ENCODE peak calls at places on chromosomes 5 and 9, in five cellular contexts. One of them, this sample, is unnamed. For H3K9me3, the result is how much of the 10 kb centered on the place peaks cover.

GRCh38 chr5:138109463-138110265 is 25.8 kb downstream of the WNT8A start:
- DNase-seq in endodermal cell: no peak
- DNase-seq in cardiac muscle cell: no peak
- DNase-seq in spleen: no peak
- DNase-seq in tibial nerve: no peak
- DNase-seq in this sample: no peak

GRCh38 chr9:124348363-124348762 is 66.9 kb downstream of the PSMB7 start:
- DNase-seq in endodermal cell: no peak
- DNase-seq in cardiac muscle cell: no peak
- DNase-seq in spleen: no peak
- DNase-seq in tibial nerve: no peak
- DNase-seq in this sample: no peak

GRCh38 chr9:130893250-130894101 is 3.1 kb downstream of the QRFP start:
- DNase-seq in endodermal cell: peak
- DNase-seq in cardiac muscle cell: no peak
- DNase-seq in spleen: peak
- DNase-seq in tibial nerve: peak
- DNase-seq in this sample: peak

GRCh38 chr5:38931731-38932130 is 85.9 kb downstream of the OSMR start:
- DNase-seq in endodermal cell: no peak
- DNase-seq in cardiac muscle cell: no peak
- DNase-seq in spleen: no peak
- DNase-seq in tibial nerve: no peak
- DNase-seq in this sample: no peak

GRCh38 chr5:83220331-83220730 is 143.0 kb downstream of the XRCC4 start:
- DNase-seq in endodermal cell: peak
- DNase-seq in cardiac muscle cell: no peak
- DNase-seq in spleen: no peak
- DNase-seq in tibial nerve: no peak
- DNase-seq in this sample: no peak

GRCh38 chr5:87020099-87020934 is 247.4 kb upstream of the RASA1 start:
- DNase-seq in endodermal cell: peak
- DNase-seq in cardiac muscle cell: peak
- DNase-seq in spleen: peak
- DNase-seq in tibial nerve: peak
- DNase-seq in this sample: peak

GRCh38 chr9:80156725-80157124 is 585.0 kb downstream of the TLE4 start:
- DNase-seq in endodermal cell: no peak
- DNase-seq in cardiac muscle cell: no peak
- DNase-seq in spleen: no peak
- DNase-seq in tibial nerve: no peak
- DNase-seq in this sample: no peak

GRCh38 chr5:35003018-35003957 is 44.5 kb downstream of the AGXT2 start:
- DNase-seq in endodermal cell: peak
- DNase-seq in cardiac muscle cell: peak
- DNase-seq in spleen: no peak
- DNase-seq in tibial nerve: peak
- DNase-seq in this sample: peak

GRCh38 chr5:173717959-173718358 is 101.5 kb upstream of the BOD1 start:
- DNase-seq in endodermal cell: no peak
- DNase-seq in cardiac muscle cell: no peak
- DNase-seq in spleen: no peak
- DNase-seq in tibial nerve: no peak
- DNase-seq in this sample: no peak

GRCh38 chr9:121156263-121156731 is 45.4 kb downstream of the RAB14 start:
- DNase-seq in endodermal cell: no peak
- DNase-seq in cardiac muscle cell: peak
- DNase-seq in spleen: no peak
- DNase-seq in tibial nerve: no peak
- DNase-seq in this sample: no peak

GRCh38 chr9:33445389-33445881 is 2.0 kb downstream of the AQP3 start:
- DNase-seq in endodermal cell: peak
- DNase-seq in cardiac muscle cell: no peak
- DNase-seq in spleen: no peak
- DNase-seq in tibial nerve: no peak
- DNase-seq in this sample: no peak

GRCh38 chr9:94029932-94030317 is 54.3 kb upstream of the PTPDC1 start:
- DNase-seq in endodermal cell: no peak
- DNase-seq in cardiac muscle cell: no peak
- DNase-seq in spleen: no peak
- DNase-seq in tibial nerve: no peak
- DNase-seq in this sample: no peak

DNA sequence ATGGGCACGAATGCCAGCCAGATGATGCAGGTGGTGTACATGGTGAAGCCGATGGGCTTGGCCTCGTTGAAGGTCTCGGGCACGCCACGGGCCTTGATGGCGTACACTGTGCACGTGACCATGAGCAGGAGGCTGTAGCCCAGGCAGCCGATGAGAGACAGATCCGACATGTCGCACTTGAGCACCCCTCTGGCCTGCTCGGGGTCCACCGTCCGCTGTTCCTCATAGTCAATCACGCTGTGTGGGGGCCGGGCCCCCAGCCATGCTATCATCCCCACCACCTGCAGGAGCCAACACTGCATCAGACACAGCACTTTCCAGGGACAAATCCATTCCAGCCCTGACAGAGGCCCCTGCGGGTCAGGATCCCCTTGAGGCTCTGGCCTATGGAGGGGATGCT is 12.2 kb downstream of the GRM6 start:
- DNase-seq in endodermal cell: no peak
- DNase-seq in cardiac muscle cell: no peak
- DNase-seq in spleen: peak
- DNase-seq in tibial nerve: no peak
- DNase-seq in this sample: no peak
- H3K9me3 ChIP-seq in endodermal cell: under half
- H3K9me3 ChIP-seq in cardiac muscle cell: under half
- H3K9me3 ChIP-seq in spleen: half or more
- H3K9me3 ChIP-seq in tibial nerve: under half
- H3K9me3 ChIP-seq in this sample: half or more

GRCh38 chr5:25955337-25955736 is 1083.0 kb downstream of the CDH9 start:
- DNase-seq in endodermal cell: no peak
- DNase-seq in cardiac muscle cell: no peak
- DNase-seq in spleen: no peak
- DNase-seq in tibial nerve: no peak
- DNase-seq in this sample: no peak
- H3K9me3 ChIP-seq in endodermal cell: under half
- H3K9me3 ChIP-seq in cardiac muscle cell: under half
- H3K9me3 ChIP-seq in spleen: under half
- H3K9me3 ChIP-seq in tibial nerve: under half
- H3K9me3 ChIP-seq in this sample: under half

GRCh38 chr5:180043381-180043780 is 28.2 kb downstream of the RNF130 start:
- DNase-seq in endodermal cell: peak
- DNase-seq in cardiac muscle cell: peak
- DNase-seq in spleen: no peak
- DNase-seq in tibial nerve: no peak
- DNase-seq in this sample: no peak

GRCh38 chr5:180046656-180047055 is 24.9 kb downstream of the RNF130 start:
- DNase-seq in endodermal cell: no peak
- DNase-seq in cardiac muscle cell: no peak
- DNase-seq in spleen: no peak
- DNase-seq in tibial nerve: no peak
- DNase-seq in this sample: no peak

GRCh38 chr5:180045889-180046499 is 25.6 kb downstream of the RNF130 start:
- DNase-seq in endodermal cell: no peak
- DNase-seq in cardiac muscle cell: no peak
- DNase-seq in spleen: no peak
- DNase-seq in tibial nerve: no peak
- DNase-seq in this sample: no peak

GRCh38 chr5:180040287-180041214 is 31.0 kb downstream of the RNF130 start:
- DNase-seq in endodermal cell: no peak
- DNase-seq in cardiac muscle cell: no peak
- DNase-seq in spleen: no peak
- DNase-seq in tibial nerve: no peak
- DNase-seq in this sample: no peak

GRCh38 chr5:180041501-180042274 is 29.9 kb downstream of the RNF130 start:
- DNase-seq in endodermal cell: no peak
- DNase-seq in cardiac muscle cell: no peak
- DNase-seq in spleen: no peak
- DNase-seq in tibial nerve: no peak
- DNase-seq in this sample: peak
- H3K9me3 ChIP-seq in endodermal cell: under half
- H3K9me3 ChIP-seq in cardiac muscle cell: under half
- H3K9me3 ChIP-seq in spleen: under half
- H3K9me3 ChIP-seq in tibial nerve: under half
- H3K9me3 ChIP-seq in this sample: under half

DNA sequence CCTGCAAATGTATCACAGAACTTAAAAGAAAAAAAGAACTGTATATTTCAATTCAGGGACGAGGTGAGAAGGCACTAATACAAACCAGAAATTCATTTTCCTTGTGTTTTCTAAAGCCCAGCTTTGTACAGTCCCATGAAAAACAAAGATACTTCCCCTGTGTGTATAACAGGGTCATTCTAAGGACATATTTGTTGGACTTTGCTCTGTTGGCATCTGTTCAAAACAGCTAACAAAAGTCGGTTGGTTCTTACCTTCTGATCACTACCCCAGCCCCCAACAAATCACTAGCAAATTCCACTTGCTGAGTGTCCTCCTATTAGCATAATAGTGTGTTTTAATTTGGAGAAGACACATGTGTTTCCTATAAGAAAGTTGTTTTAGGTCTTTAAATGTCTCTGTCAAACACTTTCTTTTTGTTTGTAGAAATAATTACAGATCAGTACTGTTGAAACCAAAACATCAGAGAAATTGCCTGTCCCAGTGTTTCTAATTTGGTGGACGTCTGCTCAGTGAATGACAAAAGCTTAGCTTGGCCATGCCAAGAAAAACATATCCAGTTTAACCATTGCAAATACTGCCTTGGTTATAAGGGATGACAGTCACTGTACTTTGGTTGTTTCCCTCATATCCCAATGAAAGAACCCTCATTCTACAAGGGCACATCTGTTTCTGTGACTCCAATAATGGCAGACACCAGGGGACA is 480.5 kb downstream of the EBF1 start:
- DNase-seq in endodermal cell: no peak
- DNase-seq in cardiac muscle cell: no peak
- DNase-seq in spleen: no peak
- DNase-seq in tibial nerve: no peak
- DNase-seq in this sample: no peak
- H3K9me3 ChIP-seq in endodermal cell: under half
- H3K9me3 ChIP-seq in cardiac muscle cell: under half
- H3K9me3 ChIP-seq in spleen: under half
- H3K9me3 ChIP-seq in tibial nerve: under half
- H3K9me3 ChIP-seq in this sample: under half

DNA sequence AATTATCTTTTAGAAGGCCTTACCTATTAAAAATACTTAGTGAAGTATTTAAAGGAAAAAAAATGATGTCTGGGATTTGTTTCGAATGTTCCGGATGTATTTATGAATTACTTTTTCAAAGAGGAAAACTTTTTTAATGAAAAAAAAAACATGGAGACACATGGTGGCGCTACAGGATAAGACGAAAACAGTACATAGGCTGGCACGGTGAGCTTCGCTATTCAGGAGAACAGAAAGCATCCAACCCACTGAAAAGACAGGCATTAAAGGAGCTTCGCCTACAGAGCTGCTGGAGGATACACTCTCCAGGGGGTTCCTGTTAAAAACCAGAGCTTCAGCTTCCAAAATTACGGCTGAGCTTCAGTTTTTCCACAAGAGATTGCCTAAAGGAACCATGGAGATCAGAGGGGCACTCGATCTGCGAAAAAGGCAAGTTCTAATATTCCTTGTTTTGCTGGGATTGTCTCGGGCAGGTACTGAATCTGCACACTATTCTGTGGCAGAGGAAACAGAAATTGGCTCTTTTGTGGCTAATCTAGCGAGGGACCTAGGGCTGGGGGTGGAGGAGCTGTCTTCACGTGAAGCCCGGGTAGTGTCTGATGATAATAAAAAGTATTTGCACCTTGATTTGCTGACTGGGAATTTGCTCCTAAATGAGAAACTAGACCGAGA is at the start of gene PCDHB14:
- DNase-seq in endodermal cell: peak
- DNase-seq in cardiac muscle cell: peak
- DNase-seq in spleen: no peak
- DNase-seq in tibial nerve: no peak
- DNase-seq in this sample: no peak
- H3K9me3 ChIP-seq in endodermal cell: under half
- H3K9me3 ChIP-seq in cardiac muscle cell: under half
- H3K9me3 ChIP-seq in spleen: half or more
- H3K9me3 ChIP-seq in tibial nerve: under half
- H3K9me3 ChIP-seq in this sample: half or more

GRCh38 chr5:136169218-136169617 is 23.7 kb downstream of the SMIM32 start:
- DNase-seq in endodermal cell: no peak
- DNase-seq in cardiac muscle cell: no peak
- DNase-seq in spleen: no peak
- DNase-seq in tibial nerve: no peak
- DNase-seq in this sample: no peak

GRCh38 chr5:136174021-136174659 is 18.8 kb downstream of the SMIM32 start:
- DNase-seq in endodermal cell: no peak
- DNase-seq in cardiac muscle cell: peak
- DNase-seq in spleen: no peak
- DNase-seq in tibial nerve: no peak
- DNase-seq in this sample: no peak
- H3K9me3 ChIP-seq in endodermal cell: under half
- H3K9me3 ChIP-seq in cardiac muscle cell: under half
- H3K9me3 ChIP-seq in spleen: under half
- H3K9me3 ChIP-seq in tibial nerve: under half
- H3K9me3 ChIP-seq in this sample: under half

DNA sequence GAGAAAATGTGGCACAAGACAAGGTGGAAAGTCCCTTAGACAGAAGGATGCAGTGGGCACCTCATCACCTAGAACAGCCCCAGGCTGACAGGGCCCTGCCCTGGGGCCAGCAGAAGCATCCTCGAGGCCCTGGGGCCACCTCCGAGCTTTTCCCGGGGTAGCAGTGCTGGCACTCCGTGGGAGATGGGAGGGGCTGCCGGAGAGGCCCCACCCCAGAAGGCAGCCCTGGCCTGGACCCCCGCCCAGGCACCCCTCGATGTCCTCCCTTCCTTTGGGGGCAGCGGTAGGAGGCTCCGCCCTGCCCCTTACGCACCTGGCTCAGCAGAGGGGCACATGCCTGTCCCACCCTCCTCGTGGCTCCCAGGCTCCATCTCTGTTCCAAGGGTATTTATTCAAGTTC is 17.7 kb upstream of the NSMF start:
- DNase-seq in endodermal cell: no peak
- DNase-seq in cardiac muscle cell: no peak
- DNase-seq in spleen: peak
- DNase-seq in tibial nerve: no peak
- DNase-seq in this sample: no peak
- H3K9me3 ChIP-seq in endodermal cell: under half
- H3K9me3 ChIP-seq in cardiac muscle cell: under half
- H3K9me3 ChIP-seq in spleen: under half
- H3K9me3 ChIP-seq in tibial nerve: under half
- H3K9me3 ChIP-seq in this sample: under half

DNA sequence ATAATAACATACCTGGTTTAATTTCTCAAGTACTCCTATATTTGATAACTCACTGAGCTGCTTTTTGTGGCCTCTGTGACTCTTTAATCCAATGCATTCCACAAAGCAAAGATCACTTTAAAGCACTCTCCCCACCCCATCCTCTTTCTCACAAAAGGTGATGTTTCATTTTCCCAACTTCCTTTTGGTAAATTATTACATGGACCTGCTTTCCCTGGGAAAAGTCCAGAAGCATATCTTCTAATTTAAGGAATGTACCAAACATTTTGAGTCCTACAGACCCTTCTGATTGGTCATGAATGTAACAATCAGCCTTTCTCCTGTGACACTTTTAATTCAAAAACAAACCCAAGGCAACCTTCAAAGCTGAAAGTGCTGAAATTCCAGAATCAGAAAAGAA is 71.1 kb downstream of the MLLT3 start:
- DNase-seq in endodermal cell: no peak
- DNase-seq in cardiac muscle cell: no peak
- DNase-seq in spleen: no peak
- DNase-seq in tibial nerve: no peak
- DNase-seq in this sample: no peak
- H3K9me3 ChIP-seq in endodermal cell: under half
- H3K9me3 ChIP-seq in cardiac muscle cell: under half
- H3K9me3 ChIP-seq in spleen: under half
- H3K9me3 ChIP-seq in tibial nerve: under half
- H3K9me3 ChIP-seq in this sample: under half

This sample was measured in mucosa of descending colon.